ENCODE peak calls at places on chromosome 11, in six cellular contexts. V is hepatocyte, H is spleen, I is IMR-90, L is HAP-1, R is mucosa of descending colon. Q is an unnamed sample. For H3K4me1, the result is how much of the 10 kb centered on the place peaks cover.

GRCh38 chr11:128471138-128471661 is 116.2 kb downstream of the ETS1 start:
- DNase-seq in V (no peak), H (peak), I (no peak), L (no peak), R (no peak), Q (no peak)

GRCh38 chr11:24963879-24964278 is 467.0 kb downstream of the LUZP2 start:
- DNase-seq in V (no peak), H (no peak), I (no peak), L (no peak), R (no peak), Q (no peak)

GRCh38 chr11:104124979-104125378 is 39.0 kb downstream of the PDGFD start:
- DNase-seq in V (no peak), H (no peak), I (no peak), L (no peak), R (no peak), Q (no peak)

GRCh38 chr11:83599066-83599465 is 312.9 kb upstream of the CCDC90B start:
- DNase-seq in V (no peak), H (no peak), I (no peak), L (no peak), R (no peak), Q (no peak)

GRCh38 chr11:113484223-113484622 is 9.0 kb upstream of the DRD2 start:
- DNase-seq in V (no peak), H (no peak), I (no peak), L (no peak), R (no peak), Q (no peak)

GRCh38 chr11:130465259-130465658 is 16.8 kb downstream of the ADAMTS15 start:
- DNase-seq in V (no peak), H (no peak), I (peak), L (no peak), R (no peak), Q (no peak)

GRCh38 chr11:1559103-1559951 is 12.7 kb downstream of the DUSP8 start:
- DNase-seq in V (peak), H (peak), I (peak), L (no peak), R (peak), Q (no peak)

GRCh38 chr11:35106595-35106994 is 32.4 kb upstream of the CD44 start:
- DNase-seq in V (no peak), H (no peak), I (no peak), L (no peak), R (no peak), Q (no peak)

GRCh38 chr11:67998150-67999045 is 5.5 kb downstream of the UNC93B1 start:
- DNase-seq in V (no peak), H (no peak), I (no peak), L (no peak), R (peak), Q (no peak)

GRCh38 chr11:87437844-87438223 is 400.1 kb downstream of the TMEM135 start:
- DNase-seq in V (no peak), H (no peak), I (peak), L (no peak), R (no peak), Q (no peak)

GRCh38 chr11:72229336-72229924 is 4.9 kb downstream of the INPPL1 start:
- DNase-seq in V (peak), H (no peak), I (no peak), L (no peak), R (no peak), Q (no peak)

GRCh38 chr11:90187839-90188238 is 35.0 kb downstream of the CHORDC1 start:
- DNase-seq in V (no peak), H (no peak), I (no peak), L (no peak), R (no peak), Q (no peak)

GRCh38 chr11:133835258-133836075 is 9.8 kb downstream of the SPATA19 start:
- DNase-seq in V (peak), H (no peak), I (peak), L (peak), R (no peak), Q (peak)

GRCh38 chr11:111982019-111982464 is 43.2 kb upstream of the DLAT start:
- DNase-seq in V (peak), H (no peak), I (peak), L (peak), R (peak), Q (peak)

GRCh38 chr11:47351159-47352126 is 1.1 kb downstream of the MYBPC3 start:
- DNase-seq in V (no peak), H (no peak), I (no peak), L (no peak), R (peak), Q (no peak)

GRCh38 chr11:32065865-32066264 is 25.0 kb upstream of the RCN1 start:
- DNase-seq in V (no peak), H (no peak), I (no peak), L (no peak), R (no peak), Q (no peak)

GRCh38 chr11:119320593-119321524 is 3.9 kb upstream of the MCAM start:
- DNase-seq in V (peak), H (peak), I (peak), L (peak), R (peak), Q (no peak)

GRCh38 chr11:130315354-130315970 is 745 bp upstream of the ZBTB44 start:
- DNase-seq in V (peak), H (peak), I (no peak), L (no peak), R (peak), Q (peak)

GRCh38 chr11:130601764-130602163 is 153.3 kb downstream of the ADAMTS15 start:
- DNase-seq in V (no peak), H (no peak), I (no peak), L (no peak), R (no peak), Q (no peak)

GRCh38 chr11:132186193-132186592 is 815.8 kb downstream of the NTM start:
- DNase-seq in V (no peak), H (no peak), I (no peak), L (no peak), R (no peak), Q (no peak)

GRCh38 chr11:78927511-78927910 is 352.8 kb upstream of the NARS2 start:
- DNase-seq in V (no peak), H (no peak), I (no peak), L (no peak), R (no peak), Q (no peak)

GRCh38 chr11:45665206-45665932 is at the start of gene CHST1:
- DNase-seq in V (peak), H (peak), I (no peak), L (peak), R (peak), Q (no peak)

GRCh38 chr11:19666951-19667350 is 45.7 kb upstream of the NAV2 start:
- DNase-seq in V (no peak), H (no peak), I (no peak), L (no peak), R (no peak), Q (no peak)

GRCh38 chr11:122319011-122319410 is 203.0 kb upstream of the BLID start:
- DNase-seq in V (no peak), H (no peak), I (peak), L (no peak), R (no peak), Q (no peak)

GRCh38 chr11:91308069-91308468 is 916.5 kb upstream of the FAT3 start:
- DNase-seq in V (no peak), H (no peak), I (no peak), L (no peak), R (no peak), Q (no peak)

GRCh38 chr11:17538731-17539130 is 5.5 kb downstream of the USH1C start:
- DNase-seq in V (no peak), H (peak), I (no peak), L (no peak), R (no peak), Q (no peak)

GRCh38 chr11:57196556-57196955 is 14.8 kb downstream of the LRRC55 start:
- DNase-seq in V (no peak), H (no peak), I (no peak), L (no peak), R (no peak), Q (no peak)

GRCh38 chr11:45777127-45777969 is 27.6 kb upstream of the SLC35C1 start:
- DNase-seq in V (no peak), H (no peak), I (no peak), L (no peak), R (no peak), Q (no peak)

GRCh38 chr11:57546451-57546850 is 9.1 kb downstream of the SMTNL1 start:
- DNase-seq in V (no peak), H (no peak), I (no peak), L (no peak), R (no peak), Q (no peak)

GRCh38 chr11:91625495-91625894 is 599.1 kb upstream of the FAT3 start:
- DNase-seq in V (no peak), H (no peak), I (no peak), L (no peak), R (no peak), Q (no peak)

GRCh38 chr11:61331636-61332035 is 1.3 kb downstream of the DDB1 start:
- DNase-seq in V (no peak), H (no peak), I (no peak), L (no peak), R (no peak), Q (no peak)

GRCh38 chr11:59186130-59186594 is 14.2 kb downstream of the DTX4 start:
- DNase-seq in V (peak), H (no peak), I (no peak), L (peak), R (peak), Q (no peak)

GRCh38 chr11:17915500-17916143 is 97.2 kb downstream of the SERGEF start:
- DNase-seq in V (no peak), H (no peak), I (no peak), L (no peak), R (no peak), Q (no peak)

GRCh38 chr11:17063171-17064002 is 14.1 kb downstream of the RPS13 start:
- DNase-seq in V (peak), H (peak), I (peak), L (peak), R (peak), Q (peak)

GRCh38 chr11:5288108-5288911 is 13.4 kb downstream of the OR51B4 start:
- DNase-seq in V (peak), H (no peak), I (peak), L (no peak), R (no peak), Q (no peak)

GRCh38 chr11:117000741-117001096 is 97.5 kb downstream of the SIK3 start:
- DNase-seq in V (no peak), H (no peak), I (no peak), L (no peak), R (no peak), Q (no peak)

GRCh38 chr11:20634044-20634443 is 34.6 kb downstream of the SLC6A5 start:
- DNase-seq in V (no peak), H (no peak), I (no peak), L (peak), R (no peak), Q (no peak)

GRCh38 chr11:114813216-114813615 is 134.9 kb downstream of the NXPE2 start:
- DNase-seq in V (no peak), H (no peak), I (no peak), L (no peak), R (no peak), Q (no peak)

GRCh38 chr11:76233936-76234703 is 27.8 kb upstream of the WNT11 start:
- DNase-seq in V (peak), H (peak), I (no peak), L (no peak), R (peak), Q (no peak)

GRCh38 chr11:87299041-87299481 is 261.3 kb downstream of the TMEM135 start:
- DNase-seq in V (no peak), H (no peak), I (no peak), L (no peak), R (no peak), Q (no peak)

GRCh38 chr11:13280777-13281176 is 3.2 kb downstream of the BMAL1 start:
- DNase-seq in V (no peak), H (no peak), I (no peak), L (no peak), R (no peak), Q (no peak)

GRCh38 chr11:13278620-13279486 is 1.3 kb downstream of the BMAL1 start:
- DNase-seq in V (peak), H (peak), I (no peak), L (peak), R (peak), Q (no peak)

GRCh38 chr11:13279487-13279834 is 1.9 kb downstream of the BMAL1 start:
- DNase-seq in V (no peak), H (no peak), I (no peak), L (no peak), R (no peak), Q (no peak)

GRCh38 chr11:13277719-13278619 is at the start of gene BMAL1:
- DNase-seq in V (peak), H (peak), I (no peak), L (no peak), R (peak), Q (no peak)

GRCh38 chr11:13280323-13280722 is 2.7 kb downstream of the BMAL1 start:
- DNase-seq in V (no peak), H (no peak), I (no peak), L (no peak), R (no peak), Q (no peak)
- H3K4me1 ChIP-seq in V (under half), H (under half), I (under half), L (under half), R (under half), Q (under half)

GRCh38 chr11:8773125-8773524 is 90.5 kb downstream of the RPL27A start:
- DNase-seq in V (no peak), H (no peak), I (no peak), L (no peak), R (no peak), Q (no peak)
- H3K4me1 ChIP-seq in V (under half), H (under half), I (under half), L (under half), R (under half), Q (under half)

GRCh38 chr11:27976262-27976661 is 131.7 kb downstream of the KIF18A start:
- DNase-seq in V (no peak), H (no peak), I (no peak), L (no peak), R (no peak), Q (no peak)
- H3K4me1 ChIP-seq in V (under half), H (under half), I (under half), L (under half), R (under half), Q (under half)

DNA sequence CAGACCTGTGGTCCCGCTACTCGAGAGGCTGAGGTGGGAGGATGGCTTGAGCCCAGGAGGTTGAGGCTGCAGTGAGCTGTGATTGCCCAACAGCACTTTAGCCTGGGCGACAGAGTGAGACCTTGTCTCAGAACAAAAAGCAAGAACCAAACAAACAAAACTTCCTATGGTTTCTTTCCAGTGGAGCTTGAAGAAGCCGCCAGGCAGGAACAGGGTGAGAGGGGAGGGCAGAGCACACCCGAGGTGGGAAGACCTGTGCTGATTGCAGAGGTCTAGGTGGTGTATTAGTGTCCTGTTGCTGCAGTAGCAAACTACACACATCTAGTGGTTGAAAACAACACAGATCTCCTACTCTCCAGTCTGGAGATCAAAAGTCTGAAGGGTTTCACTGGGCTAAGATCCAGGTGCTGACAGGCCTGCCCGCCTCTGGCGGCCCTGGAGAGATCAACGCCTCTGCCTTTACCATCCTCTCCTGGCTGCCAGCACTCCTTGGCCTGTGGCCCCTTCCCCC is 10.5 kb downstream of the ARHGEF17 start:
- DNase-seq in V (no peak), H (no peak), I (no peak), L (no peak), R (no peak), Q (no peak)
- H3K4me1 ChIP-seq in V (half or more), H (under half), I (half or more), L (under half), R (under half), Q (under half)

DNA sequence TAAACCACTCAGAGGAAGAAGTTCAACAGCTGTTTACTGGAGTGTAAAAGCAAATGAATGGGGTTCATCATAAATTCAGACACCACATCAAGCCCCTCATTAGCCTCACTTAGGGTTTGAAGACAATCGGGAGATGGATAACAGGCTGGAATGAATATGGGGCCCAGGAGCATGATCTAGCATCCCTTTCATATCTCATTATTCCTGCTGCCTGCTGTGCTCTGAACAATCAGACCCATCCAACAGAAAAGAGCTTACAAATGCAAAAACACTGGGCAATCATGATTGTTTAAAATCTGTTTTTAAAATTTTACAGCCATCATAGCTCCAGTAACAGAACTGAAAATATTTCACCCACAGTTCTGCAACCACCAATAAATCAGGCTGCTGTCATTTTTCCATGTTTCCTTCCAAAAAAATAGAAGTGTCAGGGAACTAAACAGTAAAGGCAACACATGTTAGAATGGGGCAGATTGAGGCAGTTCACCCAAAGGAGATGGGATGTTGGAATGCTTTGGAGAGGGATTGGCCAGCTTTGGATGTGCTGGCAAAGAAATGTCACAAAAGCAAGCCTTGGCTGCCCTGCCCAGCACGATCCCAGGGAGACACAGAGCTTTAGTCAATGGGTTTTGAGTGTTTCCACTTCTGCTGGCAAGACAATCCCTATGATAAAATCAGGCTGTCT is 47.8 kb upstream of the BMAL1 start:
- DNase-seq in V (no peak), H (no peak), I (no peak), L (no peak), R (no peak), Q (no peak)
- H3K4me1 ChIP-seq in V (under half), H (under half), I (under half), L (under half), R (under half), Q (under half)

DNA sequence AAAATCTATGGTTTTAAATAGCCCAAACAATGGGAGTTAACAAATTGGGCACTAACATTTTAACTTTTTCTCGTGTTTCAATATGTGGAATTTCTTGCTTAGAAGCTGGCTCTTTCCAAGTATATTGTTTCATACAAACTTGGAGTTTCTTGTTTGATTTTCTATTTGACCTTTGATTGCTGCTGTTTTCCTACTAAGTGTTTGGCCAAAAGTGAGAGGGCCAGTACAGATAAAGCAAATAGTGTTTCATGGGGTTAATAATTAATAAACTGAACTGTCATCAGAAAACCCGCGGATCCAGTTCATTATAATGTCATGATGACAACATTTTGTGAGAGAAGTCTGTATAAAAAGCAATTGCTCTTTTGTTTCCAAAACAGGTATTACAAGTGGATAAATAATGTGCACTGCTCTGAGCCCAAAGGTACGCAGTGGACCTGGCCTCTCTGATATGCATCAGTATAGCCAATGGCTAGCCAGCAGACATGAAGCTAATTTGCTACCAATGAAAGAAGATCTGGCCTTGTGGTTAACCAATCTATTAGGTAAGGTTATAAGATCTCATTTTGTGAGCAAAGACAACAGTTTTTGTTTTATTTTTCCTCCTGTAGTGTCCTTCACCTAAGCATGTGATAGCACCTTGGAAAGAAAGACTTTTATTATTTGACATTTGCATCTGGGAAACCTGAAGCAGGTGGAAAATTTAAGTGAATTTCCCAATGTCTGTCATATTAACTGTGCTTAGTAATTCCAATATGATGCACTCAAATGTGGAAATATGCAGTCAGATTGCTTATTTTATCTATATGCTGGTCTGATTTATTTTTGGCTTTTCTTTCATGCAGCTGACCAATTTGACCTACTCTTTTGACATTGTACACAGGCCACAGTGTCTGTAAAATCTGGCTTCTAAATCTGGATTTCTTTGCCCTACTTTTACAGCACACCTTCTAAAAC is 8.3 kb downstream of the GAS2 start:
- DNase-seq in V (peak), H (no peak), I (no peak), L (no peak), R (no peak), Q (no peak)
- H3K4me1 ChIP-seq in V (under half), H (under half), I (under half), L (under half), R (under half), Q (under half)

DNA sequence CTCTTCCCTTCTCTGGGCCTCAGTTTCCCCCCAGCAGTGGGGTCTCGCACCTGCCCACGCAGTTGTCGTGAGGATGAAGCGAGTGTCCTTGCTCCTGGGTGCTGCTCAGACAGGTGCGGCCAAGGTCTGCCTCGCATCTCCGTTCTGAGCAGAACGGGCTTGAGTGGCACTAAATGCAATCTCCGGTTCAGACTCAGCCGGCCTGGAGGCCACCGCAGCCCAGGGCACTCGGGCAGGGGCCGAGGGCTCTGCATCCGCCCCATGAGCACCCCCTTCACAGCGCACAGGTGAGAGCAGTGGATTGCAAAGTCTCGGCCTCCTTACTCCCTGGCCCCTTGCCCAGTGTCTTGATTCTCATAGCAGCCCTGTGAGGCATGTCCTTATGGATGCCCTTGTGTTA is 30.1 kb upstream of the SLC22A12 start:
- DNase-seq in V (no peak), H (peak), I (no peak), L (no peak), R (no peak), Q (no peak)
- H3K4me1 ChIP-seq in V (under half), H (under half), I (under half), L (under half), R (under half), Q (under half)

GRCh38 chr11:125071831-125072209 is 8.7 kb downstream of the SLC37A2 start:
- DNase-seq in V (peak), H (peak), I (no peak), L (no peak), R (no peak), Q (no peak)

GRCh38 chr11:125069796-125070195 is 6.7 kb downstream of the SLC37A2 start:
- DNase-seq in V (no peak), H (peak), I (peak), L (no peak), R (no peak), Q (no peak)

GRCh38 chr11:125071408-125071807 is 8.3 kb downstream of the SLC37A2 start:
- DNase-seq in V (no peak), H (peak), I (no peak), L (no peak), R (no peak), Q (no peak)

GRCh38 chr11:125070699-125071254 is 7.7 kb downstream of the SLC37A2 start:
- DNase-seq in V (peak), H (peak), I (peak), L (no peak), R (peak), Q (no peak)

GRCh38 chr11:125069008-125069407 is 5.9 kb downstream of the SLC37A2 start:
- DNase-seq in V (no peak), H (no peak), I (peak), L (no peak), R (no peak), Q (no peak)
- H3K4me1 ChIP-seq in V (under half), H (half or more), I (under half), L (under half), R (under half), Q (under half)

Q was measured in iPS DF 6.9.